ENCODE peak calls at places on chromosome 5, in eight cellular contexts. One of them, this sample, is unnamed.

GRCh38 chr5:170387775-170388174 is 1.4 kb downstream of the KCNMB1 start:
- DNase-seq in mesothelial cell of epicardium: no peak
- DNase-seq in NCI-H774: no peak
- DNase-seq in Right ventricle myocardium inferior: no peak
- DNase-seq in A172: no peak
- DNase-seq in stimulated activated CD8-positive, alpha-beta memory T cell treated with anti-CD3 and anti-CD28 coated beads, Interleukin-12 subunit alpha, Interleukin-12 subunit beta, amount 100 ng/mL, for 4 hours: no peak
- DNase-seq in anterior cingulate cortex: no peak
- DNase-seq in Kasumi-1: no peak
- DNase-seq in this sample: no peak

GRCh38 chr5:55933377-55934116 is 61.2 kb downstream of the IL6ST start:
- DNase-seq in mesothelial cell of epicardium: no peak
- DNase-seq in NCI-H774: no peak
- DNase-seq in Right ventricle myocardium inferior: no peak
- DNase-seq in A172: no peak
- DNase-seq in stimulated activated CD8-positive, alpha-beta memory T cell treated with anti-CD3 and anti-CD28 coated beads, Interleukin-12 subunit alpha, Interleukin-12 subunit beta, amount 100 ng/mL, for 4 hours: no peak
- DNase-seq in anterior cingulate cortex: no peak
- DNase-seq in Kasumi-1: no peak
- DNase-seq in this sample: no peak

GRCh38 chr5:19369048-19369447 is 619.0 kb downstream of the CDH18 start:
- DNase-seq in mesothelial cell of epicardium: no peak
- DNase-seq in NCI-H774: no peak
- DNase-seq in Right ventricle myocardium inferior: no peak
- DNase-seq in A172: no peak
- DNase-seq in stimulated activated CD8-positive, alpha-beta memory T cell treated with anti-CD3 and anti-CD28 coated beads, Interleukin-12 subunit alpha, Interleukin-12 subunit beta, amount 100 ng/mL, for 4 hours: no peak
- DNase-seq in anterior cingulate cortex: no peak
- DNase-seq in Kasumi-1: no peak
- DNase-seq in this sample: no peak

GRCh38 chr5:1108008-1108864 is 3.6 kb downstream of the SLC12A7 start:
- DNase-seq in mesothelial cell of epicardium: no peak
- DNase-seq in NCI-H774: no peak
- DNase-seq in Right ventricle myocardium inferior: no peak
- DNase-seq in A172: no peak
- DNase-seq in stimulated activated CD8-positive, alpha-beta memory T cell treated with anti-CD3 and anti-CD28 coated beads, Interleukin-12 subunit alpha, Interleukin-12 subunit beta, amount 100 ng/mL, for 4 hours: no peak
- DNase-seq in anterior cingulate cortex: no peak
- DNase-seq in Kasumi-1: peak
- DNase-seq in this sample: peak

GRCh38 chr5:93454896-93455295 is 126.1 kb downstream of the NR2F1-AS1 start:
- DNase-seq in mesothelial cell of epicardium: no peak
- DNase-seq in NCI-H774: no peak
- DNase-seq in Right ventricle myocardium inferior: no peak
- DNase-seq in A172: no peak
- DNase-seq in stimulated activated CD8-positive, alpha-beta memory T cell treated with anti-CD3 and anti-CD28 coated beads, Interleukin-12 subunit alpha, Interleukin-12 subunit beta, amount 100 ng/mL, for 4 hours: no peak
- DNase-seq in anterior cingulate cortex: no peak
- DNase-seq in Kasumi-1: no peak
- DNase-seq in this sample: no peak

GRCh38 chr5:43231977-43232376 is 40.0 kb downstream of the NIM1K start:
- DNase-seq in mesothelial cell of epicardium: no peak
- DNase-seq in NCI-H774: no peak
- DNase-seq in Right ventricle myocardium inferior: no peak
- DNase-seq in A172: no peak
- DNase-seq in stimulated activated CD8-positive, alpha-beta memory T cell treated with anti-CD3 and anti-CD28 coated beads, Interleukin-12 subunit alpha, Interleukin-12 subunit beta, amount 100 ng/mL, for 4 hours: no peak
- DNase-seq in anterior cingulate cortex: no peak
- DNase-seq in Kasumi-1: no peak
- DNase-seq in this sample: no peak

GRCh38 chr5:136781464-136781863 is 416.1 kb upstream of the TRPC7 start:
- DNase-seq in mesothelial cell of epicardium: no peak
- DNase-seq in NCI-H774: no peak
- DNase-seq in Right ventricle myocardium inferior: no peak
- DNase-seq in A172: peak
- DNase-seq in stimulated activated CD8-positive, alpha-beta memory T cell treated with anti-CD3 and anti-CD28 coated beads, Interleukin-12 subunit alpha, Interleukin-12 subunit beta, amount 100 ng/mL, for 4 hours: no peak
- DNase-seq in anterior cingulate cortex: no peak
- DNase-seq in Kasumi-1: no peak
- DNase-seq in this sample: no peak

GRCh38 chr5:72871358-72872024 is 55.0 kb downstream of the TNPO1 start:
- DNase-seq in mesothelial cell of epicardium: no peak
- DNase-seq in NCI-H774: no peak
- DNase-seq in Right ventricle myocardium inferior: no peak
- DNase-seq in A172: peak
- DNase-seq in stimulated activated CD8-positive, alpha-beta memory T cell treated with anti-CD3 and anti-CD28 coated beads, Interleukin-12 subunit alpha, Interleukin-12 subunit beta, amount 100 ng/mL, for 4 hours: no peak
- DNase-seq in anterior cingulate cortex: no peak
- DNase-seq in Kasumi-1: no peak
- DNase-seq in this sample: no peak

GRCh38 chr5:27318701-27319100 is 280.3 kb upstream of the CDH9 start:
- DNase-seq in mesothelial cell of epicardium: no peak
- DNase-seq in NCI-H774: no peak
- DNase-seq in Right ventricle myocardium inferior: no peak
- DNase-seq in A172: peak
- DNase-seq in stimulated activated CD8-positive, alpha-beta memory T cell treated with anti-CD3 and anti-CD28 coated beads, Interleukin-12 subunit alpha, Interleukin-12 subunit beta, amount 100 ng/mL, for 4 hours: no peak
- DNase-seq in anterior cingulate cortex: no peak
- DNase-seq in Kasumi-1: no peak
- DNase-seq in this sample: no peak

GRCh38 chr5:56159521-56159947 is 73.6 kb downstream of the ANKRD55 start:
- DNase-seq in mesothelial cell of epicardium: no peak
- DNase-seq in NCI-H774: no peak
- DNase-seq in Right ventricle myocardium inferior: no peak
- DNase-seq in A172: no peak
- DNase-seq in stimulated activated CD8-positive, alpha-beta memory T cell treated with anti-CD3 and anti-CD28 coated beads, Interleukin-12 subunit alpha, Interleukin-12 subunit beta, amount 100 ng/mL, for 4 hours: no peak
- DNase-seq in anterior cingulate cortex: no peak
- DNase-seq in Kasumi-1: no peak
- DNase-seq in this sample: peak

GRCh38 chr5:150587830-150588494 is 52.5 kb upstream of the SYNPO start:
- DNase-seq in mesothelial cell of epicardium: no peak
- DNase-seq in NCI-H774: no peak
- DNase-seq in Right ventricle myocardium inferior: peak
- DNase-seq in A172: no peak
- DNase-seq in stimulated activated CD8-positive, alpha-beta memory T cell treated with anti-CD3 and anti-CD28 coated beads, Interleukin-12 subunit alpha, Interleukin-12 subunit beta, amount 100 ng/mL, for 4 hours: no peak
- DNase-seq in anterior cingulate cortex: no peak
- DNase-seq in Kasumi-1: no peak
- DNase-seq in this sample: no peak

GRCh38 chr5:142059304-142059940 is 46.6 kb upstream of the GNPDA1 start:
- DNase-seq in mesothelial cell of epicardium: no peak
- DNase-seq in NCI-H774: no peak
- DNase-seq in Right ventricle myocardium inferior: no peak
- DNase-seq in A172: no peak
- DNase-seq in stimulated activated CD8-positive, alpha-beta memory T cell treated with anti-CD3 and anti-CD28 coated beads, Interleukin-12 subunit alpha, Interleukin-12 subunit beta, amount 100 ng/mL, for 4 hours: no peak
- DNase-seq in anterior cingulate cortex: no peak
- DNase-seq in Kasumi-1: peak
- DNase-seq in this sample: peak

GRCh38 chr5:53545744-53546143 is 14.7 kb upstream of the NDUFS4 start:
- DNase-seq in mesothelial cell of epicardium: no peak
- DNase-seq in NCI-H774: no peak
- DNase-seq in Right ventricle myocardium inferior: no peak
- DNase-seq in A172: no peak
- DNase-seq in stimulated activated CD8-positive, alpha-beta memory T cell treated with anti-CD3 and anti-CD28 coated beads, Interleukin-12 subunit alpha, Interleukin-12 subunit beta, amount 100 ng/mL, for 4 hours: no peak
- DNase-seq in anterior cingulate cortex: no peak
- DNase-seq in Kasumi-1: no peak
- DNase-seq in this sample: no peak

GRCh38 chr5:149172261-149172660 is 31.0 kb downstream of the ABLIM3 start:
- DNase-seq in mesothelial cell of epicardium: no peak
- DNase-seq in NCI-H774: no peak
- DNase-seq in Right ventricle myocardium inferior: no peak
- DNase-seq in A172: peak
- DNase-seq in stimulated activated CD8-positive, alpha-beta memory T cell treated with anti-CD3 and anti-CD28 coated beads, Interleukin-12 subunit alpha, Interleukin-12 subunit beta, amount 100 ng/mL, for 4 hours: no peak
- DNase-seq in anterior cingulate cortex: no peak
- DNase-seq in Kasumi-1: no peak
- DNase-seq in this sample: peak

GRCh38 chr5:6847896-6848295 is 134.7 kb downstream of the TENT4A start:
- DNase-seq in mesothelial cell of epicardium: no peak
- DNase-seq in NCI-H774: no peak
- DNase-seq in Right ventricle myocardium inferior: no peak
- DNase-seq in A172: no peak
- DNase-seq in stimulated activated CD8-positive, alpha-beta memory T cell treated with anti-CD3 and anti-CD28 coated beads, Interleukin-12 subunit alpha, Interleukin-12 subunit beta, amount 100 ng/mL, for 4 hours: no peak
- DNase-seq in anterior cingulate cortex: no peak
- DNase-seq in Kasumi-1: no peak
- DNase-seq in this sample: no peak

GRCh38 chr5:53166101-53166500 is 56.5 kb upstream of the MOCS2 start:
- DNase-seq in mesothelial cell of epicardium: no peak
- DNase-seq in NCI-H774: no peak
- DNase-seq in Right ventricle myocardium inferior: no peak
- DNase-seq in A172: no peak
- DNase-seq in stimulated activated CD8-positive, alpha-beta memory T cell treated with anti-CD3 and anti-CD28 coated beads, Interleukin-12 subunit alpha, Interleukin-12 subunit beta, amount 100 ng/mL, for 4 hours: no peak
- DNase-seq in anterior cingulate cortex: no peak
- DNase-seq in Kasumi-1: no peak
- DNase-seq in this sample: no peak

GRCh38 chr5:145934276-145934675 is 2.1 kb upstream of the SH3RF2 start:
- DNase-seq in mesothelial cell of epicardium: no peak
- DNase-seq in NCI-H774: no peak
- DNase-seq in Right ventricle myocardium inferior: no peak
- DNase-seq in A172: no peak
- DNase-seq in stimulated activated CD8-positive, alpha-beta memory T cell treated with anti-CD3 and anti-CD28 coated beads, Interleukin-12 subunit alpha, Interleukin-12 subunit beta, amount 100 ng/mL, for 4 hours: no peak
- DNase-seq in anterior cingulate cortex: no peak
- DNase-seq in Kasumi-1: no peak
- DNase-seq in this sample: no peak

GRCh38 chr5:94928891-94929290 is 310.4 kb downstream of the SLF1 start:
- DNase-seq in mesothelial cell of epicardium: no peak
- DNase-seq in NCI-H774: no peak
- DNase-seq in Right ventricle myocardium inferior: no peak
- DNase-seq in A172: peak
- DNase-seq in stimulated activated CD8-positive, alpha-beta memory T cell treated with anti-CD3 and anti-CD28 coated beads, Interleukin-12 subunit alpha, Interleukin-12 subunit beta, amount 100 ng/mL, for 4 hours: no peak
- DNase-seq in anterior cingulate cortex: no peak
- DNase-seq in Kasumi-1: no peak
- DNase-seq in this sample: no peak

GRCh38 chr5:16903480-16904300 is 32.4 kb downstream of the MYO10 start:
- DNase-seq in mesothelial cell of epicardium: no peak
- DNase-seq in NCI-H774: no peak
- DNase-seq in Right ventricle myocardium inferior: no peak
- DNase-seq in A172: no peak
- DNase-seq in stimulated activated CD8-positive, alpha-beta memory T cell treated with anti-CD3 and anti-CD28 coated beads, Interleukin-12 subunit alpha, Interleukin-12 subunit beta, amount 100 ng/mL, for 4 hours: no peak
- DNase-seq in anterior cingulate cortex: no peak
- DNase-seq in Kasumi-1: no peak
- DNase-seq in this sample: peak

GRCh38 chr5:67241326-67241725 is 44.7 kb upstream of the CD180 start:
- DNase-seq in mesothelial cell of epicardium: no peak
- DNase-seq in NCI-H774: no peak
- DNase-seq in Right ventricle myocardium inferior: no peak
- DNase-seq in A172: no peak
- DNase-seq in stimulated activated CD8-positive, alpha-beta memory T cell treated with anti-CD3 and anti-CD28 coated beads, Interleukin-12 subunit alpha, Interleukin-12 subunit beta, amount 100 ng/mL, for 4 hours: no peak
- DNase-seq in anterior cingulate cortex: no peak
- DNase-seq in Kasumi-1: no peak
- DNase-seq in this sample: no peak

GRCh38 chr5:31442253-31442820 is 89.6 kb downstream of the DROSHA start:
- DNase-seq in mesothelial cell of epicardium: no peak
- DNase-seq in NCI-H774: no peak
- DNase-seq in Right ventricle myocardium inferior: no peak
- DNase-seq in A172: no peak
- DNase-seq in stimulated activated CD8-positive, alpha-beta memory T cell treated with anti-CD3 and anti-CD28 coated beads, Interleukin-12 subunit alpha, Interleukin-12 subunit beta, amount 100 ng/mL, for 4 hours: no peak
- DNase-seq in anterior cingulate cortex: no peak
- DNase-seq in Kasumi-1: no peak
- DNase-seq in this sample: no peak

GRCh38 chr5:62722360-62722759 is 143.7 kb downstream of the LRRC70 start:
- DNase-seq in mesothelial cell of epicardium: no peak
- DNase-seq in NCI-H774: no peak
- DNase-seq in Right ventricle myocardium inferior: no peak
- DNase-seq in A172: peak
- DNase-seq in stimulated activated CD8-positive, alpha-beta memory T cell treated with anti-CD3 and anti-CD28 coated beads, Interleukin-12 subunit alpha, Interleukin-12 subunit beta, amount 100 ng/mL, for 4 hours: no peak
- DNase-seq in anterior cingulate cortex: no peak
- DNase-seq in Kasumi-1: no peak
- DNase-seq in this sample: no peak

GRCh38 chr5:11904270-11904906 is at the start of gene CTNND2:
- DNase-seq in mesothelial cell of epicardium: peak
- DNase-seq in NCI-H774: no peak
- DNase-seq in Right ventricle myocardium inferior: no peak
- DNase-seq in A172: no peak
- DNase-seq in stimulated activated CD8-positive, alpha-beta memory T cell treated with anti-CD3 and anti-CD28 coated beads, Interleukin-12 subunit alpha, Interleukin-12 subunit beta, amount 100 ng/mL, for 4 hours: no peak
- DNase-seq in anterior cingulate cortex: no peak
- DNase-seq in Kasumi-1: no peak
- DNase-seq in this sample: no peak

GRCh38 chr5:139268364-139269202 is 25.0 kb upstream of the MATR3 start:
- DNase-seq in mesothelial cell of epicardium: no peak
- DNase-seq in NCI-H774: no peak
- DNase-seq in Right ventricle myocardium inferior: no peak
- DNase-seq in A172: no peak
- DNase-seq in stimulated activated CD8-positive, alpha-beta memory T cell treated with anti-CD3 and anti-CD28 coated beads, Interleukin-12 subunit alpha, Interleukin-12 subunit beta, amount 100 ng/mL, for 4 hours: no peak
- DNase-seq in anterior cingulate cortex: no peak
- DNase-seq in Kasumi-1: peak
- DNase-seq in this sample: peak

GRCh38 chr5:142748568-142749249 is 21.5 kb upstream of the ARHGAP26 start:
- DNase-seq in mesothelial cell of epicardium: no peak
- DNase-seq in NCI-H774: no peak
- DNase-seq in Right ventricle myocardium inferior: peak
- DNase-seq in A172: peak
- DNase-seq in stimulated activated CD8-positive, alpha-beta memory T cell treated with anti-CD3 and anti-CD28 coated beads, Interleukin-12 subunit alpha, Interleukin-12 subunit beta, amount 100 ng/mL, for 4 hours: peak
- DNase-seq in anterior cingulate cortex: no peak
- DNase-seq in Kasumi-1: peak
- DNase-seq in this sample: peak

GRCh38 chr5:1801954-1802295 is 718 bp downstream of the NDUFS6 start:
- DNase-seq in mesothelial cell of epicardium: no peak
- DNase-seq in NCI-H774: no peak
- DNase-seq in Right ventricle myocardium inferior: no peak
- DNase-seq in A172: peak
- DNase-seq in stimulated activated CD8-positive, alpha-beta memory T cell treated with anti-CD3 and anti-CD28 coated beads, Interleukin-12 subunit alpha, Interleukin-12 subunit beta, amount 100 ng/mL, for 4 hours: no peak
- DNase-seq in anterior cingulate cortex: no peak
- DNase-seq in Kasumi-1: peak
- DNase-seq in this sample: no peak

GRCh38 chr5:22044229-22044628 is 808.9 kb downstream of the CDH12 start:
- DNase-seq in mesothelial cell of epicardium: no peak
- DNase-seq in NCI-H774: no peak
- DNase-seq in Right ventricle myocardium inferior: no peak
- DNase-seq in A172: no peak
- DNase-seq in stimulated activated CD8-positive, alpha-beta memory T cell treated with anti-CD3 and anti-CD28 coated beads, Interleukin-12 subunit alpha, Interleukin-12 subunit beta, amount 100 ng/mL, for 4 hours: no peak
- DNase-seq in anterior cingulate cortex: no peak
- DNase-seq in Kasumi-1: peak
- DNase-seq in this sample: peak

GRCh38 chr5:68269820-68270219 is 54.3 kb downstream of the PIK3R1 start:
- DNase-seq in mesothelial cell of epicardium: no peak
- DNase-seq in NCI-H774: no peak
- DNase-seq in Right ventricle myocardium inferior: no peak
- DNase-seq in A172: no peak
- DNase-seq in stimulated activated CD8-positive, alpha-beta memory T cell treated with anti-CD3 and anti-CD28 coated beads, Interleukin-12 subunit alpha, Interleukin-12 subunit beta, amount 100 ng/mL, for 4 hours: no peak
- DNase-seq in anterior cingulate cortex: no peak
- DNase-seq in Kasumi-1: no peak
- DNase-seq in this sample: no peak

GRCh38 chr5:40634154-40634553 is 45.6 kb upstream of the PTGER4 start:
- DNase-seq in mesothelial cell of epicardium: no peak
- DNase-seq in NCI-H774: no peak
- DNase-seq in Right ventricle myocardium inferior: no peak
- DNase-seq in A172: no peak
- DNase-seq in stimulated activated CD8-positive, alpha-beta memory T cell treated with anti-CD3 and anti-CD28 coated beads, Interleukin-12 subunit alpha, Interleukin-12 subunit beta, amount 100 ng/mL, for 4 hours: no peak
- DNase-seq in anterior cingulate cortex: no peak
- DNase-seq in Kasumi-1: no peak
- DNase-seq in this sample: no peak

GRCh38 chr5:112203229-112203628 is 215.8 kb downstream of the EPB41L4A start:
- DNase-seq in mesothelial cell of epicardium: no peak
- DNase-seq in NCI-H774: no peak
- DNase-seq in Right ventricle myocardium inferior: no peak
- DNase-seq in A172: peak
- DNase-seq in stimulated activated CD8-positive, alpha-beta memory T cell treated with anti-CD3 and anti-CD28 coated beads, Interleukin-12 subunit alpha, Interleukin-12 subunit beta, amount 100 ng/mL, for 4 hours: no peak
- DNase-seq in anterior cingulate cortex: no peak
- DNase-seq in Kasumi-1: no peak
- DNase-seq in this sample: no peak

GRCh38 chr5:173326501-173326960 is 1.7 kb downstream of the STC2 start:
- DNase-seq in mesothelial cell of epicardium: no peak
- DNase-seq in NCI-H774: no peak
- DNase-seq in Right ventricle myocardium inferior: no peak
- DNase-seq in A172: peak
- DNase-seq in stimulated activated CD8-positive, alpha-beta memory T cell treated with anti-CD3 and anti-CD28 coated beads, Interleukin-12 subunit alpha, Interleukin-12 subunit beta, amount 100 ng/mL, for 4 hours: no peak
- DNase-seq in anterior cingulate cortex: no peak
- DNase-seq in Kasumi-1: peak
- DNase-seq in this sample: peak

GRCh38 chr5:149007174-149007573 is 55.7 kb downstream of the SH3TC2 start:
- DNase-seq in mesothelial cell of epicardium: no peak
- DNase-seq in NCI-H774: no peak
- DNase-seq in Right ventricle myocardium inferior: no peak
- DNase-seq in A172: peak
- DNase-seq in stimulated activated CD8-positive, alpha-beta memory T cell treated with anti-CD3 and anti-CD28 coated beads, Interleukin-12 subunit alpha, Interleukin-12 subunit beta, amount 100 ng/mL, for 4 hours: no peak
- DNase-seq in anterior cingulate cortex: no peak
- DNase-seq in Kasumi-1: no peak
- DNase-seq in this sample: no peak

GRCh38 chr5:33662721-33663435 is 222.1 kb downstream of the TARS1 start:
- DNase-seq in mesothelial cell of epicardium: no peak
- DNase-seq in NCI-H774: no peak
- DNase-seq in Right ventricle myocardium inferior: no peak
- DNase-seq in A172: no peak
- DNase-seq in stimulated activated CD8-positive, alpha-beta memory T cell treated with anti-CD3 and anti-CD28 coated beads, Interleukin-12 subunit alpha, Interleukin-12 subunit beta, amount 100 ng/mL, for 4 hours: no peak
- DNase-seq in anterior cingulate cortex: no peak
- DNase-seq in Kasumi-1: no peak
- DNase-seq in this sample: no peak

This sample was measured in MV-4-11.